ENCODE peak calls at places on chromosomes 3 and 15, in five cellular contexts. T, H, U, N and J are unnamed samples.

GRCh38 chr15:38129531-38130199 is 123.0 kb upstream of the SPRED1 start:
- DNase-seq in U (peak), T (no peak), N (peak), H (no peak), J (peak)

GRCh38 chr3:52244061-52244628 is 1.4 kb upstream of the PPM1M start:
- DNase-seq in T (no peak), N (peak), U (peak), H (peak), J (no peak)

GRCh38 chr15:37995461-37996347 is 61.3 kb downstream of the TMCO5A start:
- DNase-seq in H (no peak), N (peak), T (no peak), U (peak), J (peak)

GRCh38 chr15:73305331-73306211 is 63.2 kb downstream of the HCN4 start:
- DNase-seq in U (peak), T (peak), N (peak), H (peak), J (peak)

GRCh38 chr15:71691700-71692417 is 118.5 kb upstream of the NR2E3 start:
- DNase-seq in H (no peak), U (peak), N (peak), T (no peak), J (no peak)

GRCh38 chr15:43483306-43484128 is 9.4 kb downstream of the TP53BP1 start:
- DNase-seq in H (no peak), N (peak), U (no peak), T (no peak), J (no peak)

GRCh38 chr15:80242132-80242769 is 9.8 kb downstream of the CTXND1 start:
- DNase-seq in T (peak), U (no peak), N (peak), H (peak), J (no peak)

GRCh38 chr3:28587723-28588122 is 239.1 kb upstream of the AZI2 start:
- DNase-seq in N (no peak), U (no peak), T (no peak), H (no peak), J (no peak)

GRCh38 chr3:159881828-159882309 is 106.8 kb upstream of the IL12A start:
- DNase-seq in T (no peak), N (no peak), U (peak), H (peak), J (no peak)

GRCh38 chr3:126715432-126715831 is 11.4 kb downstream of the CHCHD6 start:
- DNase-seq in T (no peak), N (no peak), H (no peak), U (peak), J (no peak)

GRCh38 chr15:66985653-66986052 is 79.7 kb upstream of the SMAD3 start:
- DNase-seq in H (no peak), T (peak), N (no peak), U (no peak), J (no peak)

GRCh38 chr3:46400000-46400734 is 6.7 kb downstream of the CCR5AS start:
- DNase-seq in N (peak), U (no peak), T (no peak), H (no peak), J (no peak)

GRCh38 chr3:161700998-161701397 is 204.4 kb downstream of the OTOL1 start:
- DNase-seq in N (peak), H (peak), U (no peak), T (peak), J (no peak)

GRCh38 chr3:18308096-18308495 is 117.0 kb downstream of the SATB1 start:
- DNase-seq in H (no peak), N (no peak), U (peak), T (no peak), J (no peak)

GRCh38 chr3:9183811-9184463 is 65.5 kb downstream of the SRGAP3 start:
- DNase-seq in U (no peak), H (peak), N (no peak), T (peak), J (peak)

GRCh38 chr15:81914734-81915234 is 131.0 kb downstream of the MEX3B start:
- DNase-seq in N (no peak), H (no peak), T (no peak), U (no peak), J (no peak)

GRCh38 chr3:14340960-14341708 is 61.3 kb upstream of the SLC6A6 start:
- DNase-seq in N (no peak), T (no peak), U (peak), H (no peak), J (no peak)

GRCh38 chr3:23806322-23807160 is 786 bp downstream of the UBE2E1 start:
- DNase-seq in T (peak), H (peak), U (no peak), N (peak), J (peak)

GRCh38 chr3:132283440-132283839 is 33.8 kb upstream of the ACP3 start:
- DNase-seq in N (peak), U (no peak), T (no peak), H (no peak), J (no peak)

GRCh38 chr15:57356636-57357035 is 19.7 kb upstream of the CGNL1 start:
- DNase-seq in U (no peak), T (no peak), N (peak), H (peak), J (peak)

GRCh38 chr3:197613187-197613586 is 57.4 kb upstream of the BDH1 start:
- DNase-seq in T (no peak), N (no peak), H (no peak), U (no peak), J (no peak)

DNA sequence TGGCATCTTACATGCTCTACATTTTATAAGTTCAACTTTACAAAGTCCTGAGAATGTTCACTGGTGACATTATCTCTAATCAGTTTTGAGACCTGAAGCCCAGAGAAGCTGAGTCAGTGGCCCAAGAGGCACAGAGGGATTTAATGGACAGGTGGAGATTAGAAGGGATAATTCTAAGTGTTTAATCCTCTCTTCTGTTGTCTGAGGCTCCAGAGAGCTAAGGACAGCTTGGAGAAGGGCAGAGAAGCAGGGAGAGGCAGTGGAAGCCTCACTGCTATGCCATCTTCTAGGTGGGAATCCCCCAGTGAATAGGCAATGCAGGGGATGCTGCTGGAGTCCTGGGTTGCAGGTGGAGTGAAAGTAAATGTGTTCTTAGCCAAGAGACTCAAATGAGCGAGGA is 369.4 kb upstream of the SLCO3A1 start:
- DNase-seq in T (no peak), N (no peak), U (no peak), H (no peak), J (no peak)
- H2BK12ac ChIP-seq in T (no peak), N (no peak), U (no peak), H (no peak), J (no peak)

DNA sequence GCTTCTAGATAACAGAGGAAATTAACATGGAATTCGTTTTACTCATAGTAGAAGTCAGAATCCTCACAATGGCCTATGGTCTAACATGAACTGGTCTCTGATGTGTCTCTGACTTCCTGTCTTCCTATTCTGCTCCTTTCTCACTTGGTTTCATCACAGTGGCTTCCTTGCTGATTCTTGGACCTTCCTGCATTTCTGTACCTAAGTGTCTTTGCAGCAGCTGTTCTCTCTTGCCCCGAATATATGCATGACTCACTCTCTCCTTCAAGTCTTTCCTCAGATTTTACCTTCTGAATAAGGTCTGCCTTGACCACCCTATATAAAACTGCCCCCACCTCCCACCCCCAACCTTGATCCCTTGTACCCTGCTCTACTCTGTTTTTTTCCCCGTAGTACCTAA is 14.1 kb downstream of the ARL13B start:
- DNase-seq in U (no peak), H (no peak), N (peak), T (no peak), J (no peak)
- H2BK12ac ChIP-seq in U (no peak), H (no peak), N (no peak), T (no peak), J (no peak)

DNA sequence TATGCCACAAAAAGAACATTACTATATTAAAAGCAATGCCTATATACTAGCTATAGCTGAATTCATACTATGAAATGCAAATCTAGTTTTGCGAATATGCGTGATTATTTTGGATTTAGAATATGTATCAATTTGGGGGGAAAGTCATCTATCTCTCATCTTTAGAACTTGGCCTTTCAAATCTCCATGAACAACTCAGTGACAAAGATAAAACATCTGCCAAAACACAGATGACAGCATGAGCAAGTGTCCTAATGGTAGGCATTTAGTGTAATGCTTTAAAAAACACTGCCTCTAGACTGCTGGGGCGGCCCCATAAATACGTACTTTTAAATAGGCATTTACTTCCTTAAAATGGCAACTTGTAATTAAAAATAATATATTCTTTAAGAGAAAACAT is 2.7 kb downstream of the CD47 start:
- DNase-seq in N (no peak), T (no peak), H (no peak), U (no peak), J (no peak)
- H2BK12ac ChIP-seq in N (no peak), T (no peak), H (no peak), U (no peak), J (no peak)

GRCh38 chr15:64095795-64096485 is at the start of gene SNX1:
- DNase-seq in H (peak), T (peak), N (peak), U (peak), J (peak)
- H2BK12ac ChIP-seq in H (no peak), T (no peak), N (no peak), U (no peak), J (no peak)